ENCODE peak calls at places on chromosome 4, in eight cellular contexts. X, H, R, A, F, Z, L and I are unnamed samples.

GRCh38 chr4:7366180-7366957 is 68.4 kb downstream of the PSAPL1 start:
- DNase-seq in F (no peak), H (no peak), Z (no peak), X (no peak), L (no peak), R (peak), A (no peak), I (no peak)

GRCh38 chr4:141195095-141195707 is 25.5 kb upstream of the ZNF330 start:
- DNase-seq in H (no peak), A (no peak), F (no peak), Z (no peak), L (no peak), R (no peak), X (no peak), I (no peak)

GRCh38 chr4:102717448-102718092 is 43.2 kb downstream of the MANBA start:
- DNase-seq in F (no peak), Z (no peak), X (no peak), H (no peak), R (peak), L (no peak), A (no peak), I (peak)

GRCh38 chr4:80788798-80789197 is 241.7 kb upstream of the BMP3 start:
- DNase-seq in Z (no peak), F (no peak), X (no peak), L (no peak), A (no peak), H (no peak), R (no peak), I (no peak)

GRCh38 chr4:82758701-82759685 is 39.6 kb downstream of the SCD5 start:
- DNase-seq in R (no peak), L (no peak), A (no peak), H (no peak), F (no peak), X (no peak), Z (no peak), I (no peak)

GRCh38 chr4:128819082-128819742 is 9.7 kb downstream of the JADE1 start:
- DNase-seq in H (no peak), X (no peak), Z (no peak), F (no peak), R (no peak), A (no peak), L (no peak), I (no peak)

GRCh38 chr4:63528592-63528991 is 880.7 kb downstream of the TECRL start:
- DNase-seq in L (no peak), R (no peak), F (no peak), H (no peak), X (no peak), A (no peak), Z (no peak), I (no peak)

GRCh38 chr4:42654606-42655005 is 2.3 kb downstream of the ATP8A1 start:
- DNase-seq in Z (no peak), L (peak), R (peak), X (no peak), A (peak), F (no peak), H (peak), I (peak)

GRCh38 chr4:112514079-112514448 is 1.9 kb downstream of the NEUROG2 start:
- DNase-seq in R (no peak), X (no peak), L (no peak), Z (no peak), H (no peak), F (no peak), A (no peak), I (no peak)

GRCh38 chr4:66750273-66750672 is 795.0 kb downstream of the CENPC start:
- DNase-seq in H (no peak), F (no peak), Z (peak), L (no peak), R (no peak), X (no peak), A (no peak), I (peak)